ENCODE peak calls at places on chromosomes 6 and 20, in four cellular contexts. R, T, L and Z are unnamed samples.

GRCh38 chr6:53179961-53180651 is 31.5 kb upstream of the GCM1 start:
- DNase-seq in T (no peak), R (no peak), L (peak; percentile 48), Z (peak; percentile 77)

GRCh38 chr6:53192590-53193232 is 44.1 kb upstream of the GCM1 start:
- DNase-seq in R (peak; percentile 5), T (no peak), L (no peak), Z (no peak)

GRCh38 chr20:64053841-64054661 is 4.6 kb upstream of the SOX18 start:
- DNase-seq in L (no peak), T (no peak), R (no peak), Z (peak; percentile 90)

GRCh38 chr20:57323034-57323433 is 6.6 kb upstream of the SPO11 start:
- DNase-seq in R (peak; percentile 61), T (no peak), L (peak; percentile 41), Z (no peak)

GRCh38 chr6:100845676-100846075 is 35.5 kb downstream of the ASCC3 start:
- DNase-seq in R (no peak), T (no peak), L (no peak), Z (no peak)

GRCh38 chr6:106510090-106510970 is 119.0 kb downstream of the RTN4IP1 start:
- DNase-seq in R (peak; percentile 31), T (peak; percentile 92), L (peak; percentile 90), Z (peak; percentile 94)

GRCh38 chr6:74857157-74857556 is 348.7 kb downstream of the COL12A1 start:
- DNase-seq in R (no peak), T (no peak), L (no peak), Z (no peak)

GRCh38 chr6:38599966-38600550 is 39.7 kb downstream of the BTBD9 start:
- DNase-seq in T (no peak), R (no peak), L (no peak), Z (no peak)

GRCh38 chr20:60652615-60653014 is 599.4 kb upstream of the CDH4 start:
- DNase-seq in R (no peak), L (no peak), T (no peak), Z (no peak)
- H3K4me3 ChIP-seq in R (no peak overlapping the region), L (no peak overlapping the region), T (no peak overlapping the region), Z (no peak overlapping the region)

GRCh38 chr6:160127270-160128124 is 5.9 kb downstream of the SLC22A1 start:
- DNase-seq in T (no peak), R (no peak), L (no peak), Z (peak; percentile 46)
- H3K4me1 ChIP-seq in T (no peaks in the 10 kb centered on the region), R (no peaks in the 10 kb centered on the region), L (no peaks in the 10 kb centered on the region), Z (no peaks in the 10 kb centered on the region)

GRCh38 chr6:167142433-167142761 is 15.4 kb downstream of the GPR31 start:
- DNase-seq in R (no peak), T (no peak), L (no peak), Z (no peak)
- H3K4me3 ChIP-seq in R (no peak overlapping the region), T (no peak overlapping the region), L (no peak overlapping the region), Z (no peak overlapping the region)

GRCh38 chr20:40468759-40469158 is 220.3 kb downstream of the MAFB start:
- DNase-seq in L (no peak), T (no peak), R (no peak), Z (no peak)
- H3K4me1 ChIP-seq in L (no peaks in the 10 kb centered on the region), T (peaks cover 2% of the 10 kb centered on the region), R (peaks cover 4% of the 10 kb centered on the region), Z (peaks cover 50% of the 10 kb centered on the region)

DNA sequence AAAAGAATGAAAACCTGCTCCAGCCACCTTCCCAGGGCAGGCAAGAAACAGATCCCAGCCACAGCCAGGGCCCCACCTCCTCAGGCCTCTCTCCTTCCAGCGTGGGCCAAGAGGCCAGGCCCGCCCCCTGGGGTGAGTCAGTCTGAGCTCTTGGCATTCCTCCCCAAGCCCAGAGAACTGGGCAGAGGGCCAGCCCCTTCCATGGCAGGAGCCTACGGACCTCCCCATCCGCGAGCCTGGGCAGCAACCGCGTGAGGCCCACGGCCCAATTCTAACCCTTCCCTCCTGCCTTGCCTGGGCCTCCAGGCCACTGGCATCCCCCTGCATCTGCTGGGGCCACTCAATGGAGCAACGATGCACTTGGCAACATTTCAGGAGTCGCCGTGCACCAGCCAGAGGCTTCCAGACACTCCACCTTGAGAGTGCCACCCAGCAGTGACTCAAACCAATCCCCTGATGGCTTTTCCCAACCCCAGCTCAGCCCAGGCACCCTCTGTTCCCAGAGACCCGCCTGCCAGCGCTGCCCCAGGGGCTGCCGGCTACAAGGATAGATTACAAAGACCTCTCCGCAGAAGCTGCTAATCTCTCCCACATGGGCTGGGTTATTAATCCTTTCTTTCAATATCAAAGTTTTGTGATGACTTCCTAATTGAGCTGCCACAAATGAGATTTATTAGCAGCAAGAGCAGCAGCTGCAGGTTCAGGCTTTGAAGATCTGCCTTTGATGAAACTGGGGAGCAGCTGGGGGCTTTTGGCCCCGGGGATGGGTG is 85.8 kb downstream of the NFATC2 start:
- DNase-seq in T (peak; percentile 96), R (no peak), L (peak; percentile 95), Z (peak; percentile 90)
- H3K4me3 ChIP-seq in T (no peak overlapping the region), R (no peak overlapping the region), L (no peak overlapping the region), Z (no peak overlapping the region)